ENCODE peak calls at places on chromosomes 11 and 22, in nine cellular contexts. T is fibroblast of lung; A is endodermal cell; C is psoas muscle; U is HCT116; R is ovary; N is tibial artery; L is CD8-positive, alpha-beta T cell; M is lower lobe of right lung. Z is an unnamed sample.

GRCh38 chr11:11884774-11885481 is 43.2 kb downstream of the USP47 start:
- DNase-seq in T (no peak), A (no peak), C (no peak), U (no peak), R (no peak), N (no peak), L (no peak), M (no peak), Z (no peak)

GRCh38 chr22:23404689-23405365 is 175.3 kb downstream of the IGLL1 start:
- DNase-seq in T (peak; percentile 22), A (peak; percentile 77), C (no peak), U (no peak), R (peak; percentile 57), N (no peak), L (no peak), M (no peak), Z (no peak)

GRCh38 chr11:79413258-79413657 is 27.6 kb downstream of the TENM4 start:
- DNase-seq in T (peak; percentile 93), A (peak; percentile 77), C (peak; percentile 92), U (no peak), R (peak; percentile 91), N (peak; percentile 86), L (no peak), M (no peak), Z (peak; percentile 35)

GRCh38 chr11:45182902-45183301 is 36.5 kb downstream of the PRDM11 start:
- DNase-seq in T (peak; percentile 39), A (peak; percentile 81), C (no peak), U (peak; percentile 19), R (no peak), N (no peak), L (no peak), M (no peak), Z (no peak)

GRCh38 chr11:106468091-106468490 is 390.6 kb downstream of the AASDHPPT start:
- DNase-seq in T (peak; percentile 76), A (no peak), C (no peak), U (no peak), R (no peak), N (no peak), L (no peak), M (no peak), Z (no peak)

GRCh38 chr22:50396751-50397370 is 53.7 kb downstream of the PPP6R2 start:
- DNase-seq in T (no peak), A (peak; percentile 58), C (no peak), U (no peak), R (no peak), N (no peak), L (no peak), M (no peak), Z (no peak)

GRCh38 chr11:75388386-75389275 is 10.7 kb upstream of the RPS3 start:
- DNase-seq in T (peak; percentile 86), A (peak; percentile 91), C (peak; percentile 76), U (peak; percentile 81), R (peak; percentile 55), N (peak; percentile 60), L (peak; percentile 79), M (peak; percentile 77), Z (peak; percentile 81)

GRCh38 chr11:86692317-86692716 is 19.9 kb upstream of the ME3 start:
- DNase-seq in T (no peak), A (no peak), C (no peak), U (no peak), R (no peak), N (no peak), L (no peak), M (no peak), Z (no peak)

GRCh38 chr11:118872403-118872821 is 11.3 kb upstream of the CXCR5 start:
- DNase-seq in T (no peak), A (no peak), C (no peak), U (no peak), R (peak; percentile 80), N (no peak), L (no peak), M (no peak), Z (no peak)

GRCh38 chr22:43642807-43643206 is 169.3 kb downstream of the EFCAB6 start:
- DNase-seq in T (no peak), A (no peak), C (no peak), U (no peak), R (no peak), N (no peak), L (no peak), M (no peak), Z (no peak)

GRCh38 chr11:40215605-40216004 is 1243.8 kb downstream of the LRRC4C start:
- DNase-seq in T (no peak), A (no peak), C (no peak), U (no peak), R (no peak), N (no peak), L (no peak), M (no peak), Z (no peak)

GRCh38 chr11:106917973-106918372 is 100.3 kb downstream of the GUCY1A2 start:
- DNase-seq in T (peak; percentile 2), A (peak; percentile 77), C (no peak), U (peak; percentile 18), R (no peak), N (no peak), L (no peak), M (no peak), Z (no peak)

GRCh38 chr11:62753736-62754603 is at the start of gene ZBTB3:
- DNase-seq in T (peak; percentile 99), A (peak; percentile 99), C (peak; percentile 98), U (peak; percentile 99), R (peak; percentile 96), N (peak; percentile 99), L (peak; percentile 97), M (peak; percentile 97), Z (peak; percentile 97)

GRCh38 chr11:124793466-124794278 is 6.5 kb downstream of the MSANTD2 start:
- DNase-seq in T (peak; percentile 62), A (no peak), C (no peak), U (peak; percentile 43), R (no peak), N (no peak), L (no peak), M (no peak), Z (peak; percentile 13)

GRCh38 chr11:87428266-87428665 is 390.5 kb downstream of the TMEM135 start:
- DNase-seq in T (peak; percentile 1), A (no peak), C (no peak), U (no peak), R (no peak), N (no peak), L (no peak), M (no peak), Z (no peak)

GRCh38 chr11:104462346-104462745 is 298.4 kb upstream of the PDGFD start:
- DNase-seq in T (peak; percentile 88), A (no peak), C (no peak), U (no peak), R (peak; percentile 13), N (no peak), L (no peak), M (no peak), Z (no peak)

GRCh38 chr11:93248602-93249001 is 50.8 kb upstream of the SLC36A4 start:
- DNase-seq in T (peak; percentile 26), A (no peak), C (no peak), U (peak; percentile 8), R (no peak), N (no peak), L (no peak), M (no peak), Z (no peak)

GRCh38 chr11:42778193-42778592 is 533.6 kb upstream of the API5 start:
- DNase-seq in T (no peak), A (peak; percentile 53), C (no peak), U (no peak), R (no peak), N (no peak), L (no peak), M (no peak), Z (no peak)
- TF ChIP-seq CTCF in T (no peak), A (peak; percentile 73), C (no peak), U (no peak), R (no peak), N (no peak), L (no peak), M (no peak), Z (no peak)

GRCh38 chr11:34358666-34359547 is 1.1 kb upstream of the ABTB2 start:
- DNase-seq in T (peak; percentile 85), A (peak; percentile 86), C (peak; percentile 91), U (peak; percentile 68), R (peak; percentile 79), N (peak; percentile 83), L (peak; percentile 81), M (peak; percentile 82), Z (peak; percentile 77)
- H3K9me3 ChIP-seq in T (no peaks in the 10 kb centered on the region), A (no peaks in the 10 kb centered on the region), C (no peaks in the 10 kb centered on the region), U (no peaks in the 10 kb centered on the region), R (no peaks in the 10 kb centered on the region), N (no peaks in the 10 kb centered on the region), L (no peaks in the 10 kb centered on the region), M (no peaks in the 10 kb centered on the region), Z (no peaks in the 10 kb centered on the region)

GRCh38 chr11:3169235-3169951 is 4.3 kb upstream of the OSBPL5 start:
- DNase-seq in T (peak; percentile 66), A (peak; percentile 87), C (peak; percentile 80), U (peak; percentile 21), R (no peak), N (peak; percentile 73), L (no peak), M (peak; percentile 55), Z (peak; percentile 39)
- TF ChIP-seq CTCF in T (peak; percentile 4), A (peak; percentile 44), C (peak; percentile 20), U (no peak), R (no peak), N (no peak), L (no peak), M (no peak), Z (no peak)

GRCh38 chr11:2650343-2650867 is 49.4 kb downstream of the KCNQ1OT1 start:
- DNase-seq in T (no peak), A (no peak), C (no peak), U (no peak), R (no peak), N (no peak), L (no peak), M (no peak), Z (no peak)

GRCh38 chr11:2649400-2649799 is 50.4 kb downstream of the KCNQ1OT1 start:
- DNase-seq in T (no peak), A (no peak), C (no peak), U (no peak), R (no peak), N (no peak), L (no peak), M (no peak), Z (no peak)

GRCh38 chr11:2651054-2651617 is 48.7 kb downstream of the KCNQ1OT1 start:
- DNase-seq in T (no peak), A (no peak), C (no peak), U (no peak), R (no peak), N (no peak), L (no peak), M (no peak), Z (no peak)

GRCh38 chr11:2647953-2648352 is 51.8 kb downstream of the KCNQ1OT1 start:
- DNase-seq in T (no peak), A (no peak), C (no peak), U (no peak), R (no peak), N (no peak), L (no peak), M (no peak), Z (no peak)

GRCh38 chr11:2649848-2650247 is 49.9 kb downstream of the KCNQ1OT1 start:
- DNase-seq in T (no peak), A (no peak), C (no peak), U (no peak), R (no peak), N (no peak), L (no peak), M (no peak), Z (no peak)
- H3K9me3 ChIP-seq in T (peaks cover 3% of the 10 kb centered on the region), A (peaks cover 92% of the 10 kb centered on the region), C (peaks cover 57% of the 10 kb centered on the region), U (peaks cover 10% of the 10 kb centered on the region), R (no peaks in the 10 kb centered on the region), N (peaks cover 53% of the 10 kb centered on the region), L (peaks cover 13% of the 10 kb centered on the region), M (peaks cover 55% of the 10 kb centered on the region), Z (no peaks in the 10 kb centered on the region)

GRCh38 chr11:3971756-3972404 is 116.4 kb downstream of the STIM1 start:
- DNase-seq in T (peak; percentile 48), A (no peak), C (no peak), U (no peak), R (no peak), N (no peak), L (no peak), M (no peak), Z (no peak)
- TF ChIP-seq CTCF in T (peak; percentile 36), A (no peak), C (no peak), U (no peak), R (no peak), N (no peak), L (no peak), M (no peak), Z (no peak)

Z was measured in pancreas.